ENCODE peak calls at places on chromosomes 4 and X, in four cellular contexts. One of them, this sample, is unnamed.

GRCh38 chr4:95290702-95291101 is 258.1 kb downstream of the UNC5C start:
- DNase-seq in neural crest cell: no peak
- DNase-seq in epithelial cell of esophagus: peak
- DNase-seq in BE2C: no peak
- DNase-seq in this sample: peak

GRCh38 chr4:112793033-112793432 is 156.1 kb downstream of the LARP7 start:
- DNase-seq in neural crest cell: no peak
- DNase-seq in epithelial cell of esophagus: no peak
- DNase-seq in BE2C: no peak
- DNase-seq in this sample: no peak

GRCh38 chr4:116953947-116954346 is 131.4 kb downstream of the TRAM1L1 start:
- DNase-seq in neural crest cell: no peak
- DNase-seq in epithelial cell of esophagus: no peak
- DNase-seq in BE2C: peak
- DNase-seq in this sample: no peak

GRCh38 chrX:69501433-69501832 is 2.7 kb upstream of the NALF2 start:
- DNase-seq in neural crest cell: peak
- DNase-seq in epithelial cell of esophagus: peak
- DNase-seq in BE2C: peak
- DNase-seq in this sample: peak

GRCh38 chrX:9416562-9417319 is 48.1 kb upstream of the TBL1X start:
- DNase-seq in neural crest cell: no peak
- DNase-seq in epithelial cell of esophagus: peak
- DNase-seq in BE2C: no peak
- DNase-seq in this sample: no peak

GRCh38 chrX:19625612-19626011 is 110.3 kb upstream of the MAP3K15 start:
- DNase-seq in neural crest cell: no peak
- DNase-seq in epithelial cell of esophagus: peak
- DNase-seq in BE2C: no peak
- DNase-seq in this sample: no peak

GRCh38 chrX:40171513-40172168 is 73.9 kb upstream of the BCOR start:
- DNase-seq in neural crest cell: no peak
- DNase-seq in epithelial cell of esophagus: peak
- DNase-seq in BE2C: no peak
- DNase-seq in this sample: no peak

GRCh38 chr4:124757121-124757520 is 44.6 kb upstream of the ANKRD50 start:
- DNase-seq in neural crest cell: no peak
- DNase-seq in epithelial cell of esophagus: peak
- DNase-seq in BE2C: no peak
- DNase-seq in this sample: no peak

GRCh38 chr4:170743633-170744032 is 653.9 kb upstream of the AADAT start:
- DNase-seq in neural crest cell: no peak
- DNase-seq in epithelial cell of esophagus: no peak
- DNase-seq in BE2C: no peak
- DNase-seq in this sample: no peak

GRCh38 chr4:26136615-26137014 is 184.2 kb upstream of the RBPJ start:
- DNase-seq in neural crest cell: no peak
- DNase-seq in epithelial cell of esophagus: no peak
- DNase-seq in BE2C: no peak
- DNase-seq in this sample: no peak

GRCh38 chrX:9829308-9830267 is 43.4 kb downstream of the SHROOM2 start:
- DNase-seq in neural crest cell: no peak
- DNase-seq in epithelial cell of esophagus: peak
- DNase-seq in BE2C: no peak
- DNase-seq in this sample: peak

GRCh38 chrX:29547877-29548276 is 667.5 kb upstream of the MAGEB2 start:
- DNase-seq in neural crest cell: no peak
- DNase-seq in epithelial cell of esophagus: no peak
- DNase-seq in BE2C: no peak
- DNase-seq in this sample: no peak

GRCh38 chr4:151939670-151940069 is 178.9 kb upstream of the GATB start:
- DNase-seq in neural crest cell: no peak
- DNase-seq in epithelial cell of esophagus: no peak
- DNase-seq in BE2C: no peak
- DNase-seq in this sample: no peak

GRCh38 chrX:136880003-136880451 is 498 bp downstream of the RBMX start:
- DNase-seq in neural crest cell: peak
- DNase-seq in epithelial cell of esophagus: peak
- DNase-seq in BE2C: peak
- DNase-seq in this sample: peak

GRCh38 chr4:7187297-7187592 is 5.1 kb upstream of the SORCS2 start:
- DNase-seq in neural crest cell: no peak
- DNase-seq in epithelial cell of esophagus: no peak
- DNase-seq in BE2C: peak
- DNase-seq in this sample: no peak

GRCh38 chr4:42133006-42133405 is 19.4 kb downstream of the BEND4 start:
- DNase-seq in neural crest cell: no peak
- DNase-seq in epithelial cell of esophagus: no peak
- DNase-seq in BE2C: no peak
- DNase-seq in this sample: no peak

GRCh38 chrX:31540313-31540712 is 468.5 kb upstream of the FTHL17 start:
- DNase-seq in neural crest cell: no peak
- DNase-seq in epithelial cell of esophagus: no peak
- DNase-seq in BE2C: no peak
- DNase-seq in this sample: no peak

GRCh38 chrX:137363559-137363958 is 202.4 kb upstream of the ZIC3 start:
- DNase-seq in neural crest cell: no peak
- DNase-seq in epithelial cell of esophagus: no peak
- DNase-seq in BE2C: no peak
- DNase-seq in this sample: no peak

GRCh38 chr4:76067652-76068286 is 6.7 kb upstream of the ART3 start:
- DNase-seq in neural crest cell: peak
- DNase-seq in epithelial cell of esophagus: peak
- DNase-seq in BE2C: peak
- DNase-seq in this sample: peak

GRCh38 chr4:61246003-61246402 is 45.9 kb downstream of the ADGRL3 start:
- DNase-seq in neural crest cell: no peak
- DNase-seq in epithelial cell of esophagus: no peak
- DNase-seq in BE2C: no peak
- DNase-seq in this sample: no peak

GRCh38 chrX:118437283-118437682 is 58.3 kb upstream of the DOCK11 start:
- DNase-seq in neural crest cell: no peak
- DNase-seq in epithelial cell of esophagus: no peak
- DNase-seq in BE2C: no peak
- DNase-seq in this sample: no peak

GRCh38 chr4:169996379-169997245 is 29.6 kb downstream of the MFAP3L start:
- DNase-seq in neural crest cell: no peak
- DNase-seq in epithelial cell of esophagus: no peak
- DNase-seq in BE2C: no peak
- DNase-seq in this sample: no peak

GRCh38 chrX:13764765-13765164 is 30.2 kb downstream of the OFD1 start:
- DNase-seq in neural crest cell: peak
- DNase-seq in epithelial cell of esophagus: no peak
- DNase-seq in BE2C: peak
- DNase-seq in this sample: no peak

GRCh38 chrX:32408389-32408788 is 803.0 kb downstream of the DMD start:
- DNase-seq in neural crest cell: no peak
- DNase-seq in epithelial cell of esophagus: peak
- DNase-seq in BE2C: peak
- DNase-seq in this sample: peak

GRCh38 chrX:30493348-30493747 is 84.2 kb downstream of the TASL start:
- DNase-seq in neural crest cell: no peak
- DNase-seq in epithelial cell of esophagus: no peak
- DNase-seq in BE2C: no peak
- DNase-seq in this sample: no peak

GRCh38 chr4:97720869-97721432 is 422.3 kb downstream of the STPG2 start:
- DNase-seq in neural crest cell: no peak
- DNase-seq in epithelial cell of esophagus: peak
- DNase-seq in BE2C: peak
- DNase-seq in this sample: peak

GRCh38 chr4:40769266-40769665 is 19.5 kb downstream of the NSUN7 start:
- DNase-seq in neural crest cell: no peak
- DNase-seq in epithelial cell of esophagus: no peak
- DNase-seq in BE2C: no peak
- DNase-seq in this sample: no peak

GRCh38 chrX:150352581-150352980 is 10.5 kb upstream of the MAMLD1 start:
- DNase-seq in neural crest cell: no peak
- DNase-seq in epithelial cell of esophagus: peak
- DNase-seq in BE2C: no peak
- DNase-seq in this sample: peak

GRCh38 chrX:154355094-154355775 is 19.2 kb downstream of the FLNA start:
- DNase-seq in neural crest cell: no peak
- DNase-seq in epithelial cell of esophagus: no peak
- DNase-seq in BE2C: no peak
- DNase-seq in this sample: no peak

GRCh38 chrX:139820358-139820984 is 112.4 kb downstream of the ATP11C start:
- DNase-seq in neural crest cell: no peak
- DNase-seq in epithelial cell of esophagus: no peak
- DNase-seq in BE2C: no peak
- DNase-seq in this sample: no peak

GRCh38 chr4:17494833-17495232 is 17.1 kb downstream of the QDPR start:
- DNase-seq in neural crest cell: no peak
- DNase-seq in epithelial cell of esophagus: no peak
- DNase-seq in BE2C: peak
- DNase-seq in this sample: no peak
- TF ChIP-seq CTCF in neural crest cell: no peak
- TF ChIP-seq CTCF in epithelial cell of esophagus: no peak
- TF ChIP-seq CTCF in BE2C: no peak
- TF ChIP-seq CTCF in this sample: no peak

DNA sequence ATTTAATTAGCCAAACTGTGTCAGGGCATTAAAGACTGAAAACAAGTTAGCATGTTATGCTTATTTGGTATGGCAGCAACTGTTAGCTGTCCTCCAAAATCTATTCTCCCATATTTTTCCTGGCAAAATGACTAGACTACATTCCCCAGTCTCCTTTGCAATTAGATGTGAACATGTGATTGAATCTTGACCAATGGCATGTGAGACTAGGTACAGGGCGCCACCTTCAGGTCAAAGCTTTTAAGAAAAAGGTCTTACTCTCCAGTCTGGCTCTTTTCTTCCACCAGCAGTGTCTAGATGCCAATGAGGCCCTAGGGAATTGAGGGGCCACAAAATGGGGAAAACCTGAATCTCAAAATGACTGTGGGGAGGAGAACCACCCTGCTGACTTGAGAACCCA is 408.2 kb downstream of the SMARCA1 start:
- DNase-seq in neural crest cell: peak
- DNase-seq in epithelial cell of esophagus: peak
- DNase-seq in BE2C: peak
- DNase-seq in this sample: peak
- TF ChIP-seq CTCF in neural crest cell: peak
- TF ChIP-seq CTCF in epithelial cell of esophagus: peak
- TF ChIP-seq CTCF in BE2C: peak
- TF ChIP-seq CTCF in this sample: peak

GRCh38 chr4:142579483-142579882 is 266.6 kb downstream of the INPP4B start:
- DNase-seq in neural crest cell: no peak
- DNase-seq in epithelial cell of esophagus: no peak
- DNase-seq in BE2C: no peak
- DNase-seq in this sample: no peak
- TF ChIP-seq CTCF in neural crest cell: no peak
- TF ChIP-seq CTCF in epithelial cell of esophagus: no peak
- TF ChIP-seq CTCF in BE2C: no peak
- TF ChIP-seq CTCF in this sample: no peak

DNA sequence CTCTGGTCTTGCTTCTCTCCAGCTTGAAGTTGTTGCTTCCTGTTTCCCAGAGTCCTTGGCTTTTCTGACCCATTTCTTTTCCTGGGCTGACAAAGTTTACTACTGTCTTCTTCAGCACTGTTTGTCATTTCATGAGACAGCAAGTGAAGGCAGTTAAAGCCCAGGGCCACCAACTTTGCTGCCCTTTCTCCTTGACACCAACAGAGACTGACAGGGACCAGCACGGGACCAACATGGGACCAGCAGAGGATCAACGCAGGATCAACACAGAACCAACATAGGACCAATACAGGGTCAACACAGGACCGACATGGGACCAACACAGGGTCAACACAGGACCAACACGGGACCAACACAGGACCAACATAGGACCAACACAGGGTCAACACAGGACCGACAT is 34.9 kb downstream of the RNF212 start:
- DNase-seq in neural crest cell: no peak
- DNase-seq in epithelial cell of esophagus: no peak
- DNase-seq in BE2C: no peak
- DNase-seq in this sample: no peak
- TF ChIP-seq CTCF in neural crest cell: no peak
- TF ChIP-seq CTCF in epithelial cell of esophagus: no peak
- TF ChIP-seq CTCF in BE2C: no peak
- TF ChIP-seq CTCF in this sample: no peak

DNA sequence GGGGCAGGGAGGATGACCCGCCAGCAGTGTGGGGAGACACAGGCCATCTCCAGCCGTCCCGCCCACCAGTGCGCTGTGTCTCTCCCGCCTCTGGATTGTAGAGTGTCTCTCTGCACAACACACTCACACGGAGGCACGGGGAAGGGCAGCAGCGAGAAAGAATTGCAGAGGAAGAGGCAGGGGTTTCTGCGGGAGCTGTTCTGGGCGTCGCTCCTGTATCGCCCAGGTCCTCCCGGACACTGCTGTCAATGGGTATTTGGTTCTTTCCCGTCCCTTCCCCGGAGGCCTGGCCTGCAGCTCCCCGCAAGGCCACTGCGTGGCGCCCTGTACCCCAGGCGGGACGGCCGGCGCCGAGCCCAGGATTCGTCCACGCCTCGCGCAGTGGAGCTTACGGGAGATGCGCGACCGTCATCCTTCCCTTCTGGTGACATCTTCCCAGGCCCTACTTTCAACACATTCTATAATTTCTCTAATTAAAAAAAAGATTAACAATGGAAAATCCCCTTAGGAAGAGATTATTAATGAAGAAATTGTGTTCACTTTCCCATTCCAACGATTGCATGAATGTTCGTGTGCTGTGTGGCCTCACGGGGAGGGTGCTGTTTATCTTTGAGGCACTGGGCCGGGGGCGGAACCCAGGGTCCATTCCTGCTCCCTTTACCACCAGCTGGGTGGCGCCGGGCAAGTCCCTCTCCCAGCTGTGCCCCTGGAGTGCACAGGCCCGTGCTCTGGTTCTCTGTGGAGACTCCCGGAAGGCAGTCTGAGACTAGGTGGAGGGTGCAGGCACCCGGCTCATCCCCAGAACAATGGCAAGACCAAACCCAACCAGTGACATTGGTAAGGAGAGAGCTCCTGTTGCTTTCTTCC is 95.7 kb downstream of the CPZ start:
- DNase-seq in neural crest cell: peak
- DNase-seq in epithelial cell of esophagus: no peak
- DNase-seq in BE2C: peak
- DNase-seq in this sample: no peak
- TF ChIP-seq CTCF in neural crest cell: peak
- TF ChIP-seq CTCF in epithelial cell of esophagus: no peak
- TF ChIP-seq CTCF in BE2C: peak
- TF ChIP-seq CTCF in this sample: no peak

GRCh38 chrX:48466696-48467095 is 3.4 kb downstream of the SLC38A5 start:
- DNase-seq in neural crest cell: no peak
- DNase-seq in epithelial cell of esophagus: no peak
- DNase-seq in BE2C: no peak
- DNase-seq in this sample: no peak
- TF ChIP-seq CTCF in neural crest cell: peak
- TF ChIP-seq CTCF in epithelial cell of esophagus: no peak
- TF ChIP-seq CTCF in BE2C: peak
- TF ChIP-seq CTCF in this sample: peak

This sample was measured in Calu3.